ENCODE peak calls at places on chromosomes 6 and 20, in eight cellular contexts. K is GM19239; F is choroid plexus epithelial cell; S is SK-MEL-5; O is GM20000; Q is NAMALWA; U is CD8-positive, alpha-beta T cell; C is endothelial cell. B is an unnamed sample.

GRCh38 chr20:56835829-56836228 is 206.7 kb downstream of the TFAP2C start:
- DNase-seq in K (no peak), S (no peak), C (no peak), F (no peak), U (no peak), Q (no peak), O (no peak), B (no peak)

GRCh38 chr6:29965873-29966601 is 23.7 kb downstream of the HLA-A start:
- DNase-seq in S (peak), C (peak), O (peak), F (peak), Q (peak), K (no peak), U (no peak), B (peak)

GRCh38 chr6:146913842-146914562 is 290.2 kb upstream of the STXBP5 start:
- DNase-seq in O (no peak), C (peak), F (peak), U (no peak), K (no peak), Q (no peak), S (peak), B (peak)

GRCh38 chr20:34458631-34459030 is 57.6 kb upstream of the DYNLRB1 start:
- DNase-seq in K (no peak), O (no peak), Q (no peak), C (no peak), F (peak), U (no peak), S (no peak), B (no peak)

GRCh38 chr20:34536798-34537394 is 20.7 kb downstream of the DYNLRB1 start:
- DNase-seq in C (peak), U (no peak), O (no peak), F (peak), Q (peak), S (peak), K (no peak), B (peak)

GRCh38 chr20:61662946-61663460 is 402.7 kb downstream of the TAF4 start:
- DNase-seq in Q (no peak), K (no peak), O (no peak), F (no peak), C (no peak), S (peak), U (no peak), B (no peak)

GRCh38 chr6:123118811-123119210 is 122.8 kb downstream of the CLVS2 start:
- DNase-seq in C (no peak), F (no peak), Q (no peak), S (no peak), U (no peak), K (no peak), O (no peak), B (no peak)

GRCh38 chr20:1477896-1478490 is 11.3 kb upstream of the NSFL1C start:
- DNase-seq in U (no peak), O (no peak), C (no peak), S (no peak), Q (no peak), K (no peak), F (no peak), B (no peak)

GRCh38 chr6:4010682-4011081 is 68.3 kb downstream of the FAM217A start:
- DNase-seq in C (no peak), F (no peak), O (no peak), Q (no peak), S (no peak), K (no peak), U (no peak), B (no peak)

GRCh38 chr6:73088138-73088813 is 137.0 kb downstream of the KHDC1L start:
- DNase-seq in S (no peak), K (peak), Q (no peak), F (no peak), U (no peak), C (no peak), O (peak), B (no peak)

GRCh38 chr6:129032602-129033001 is 149.7 kb downstream of the LAMA2 start:
- DNase-seq in U (no peak), K (no peak), S (no peak), O (no peak), Q (no peak), C (no peak), F (no peak), B (no peak)

GRCh38 chr6:4358414-4359107 is 223.2 kb upstream of the ECI2 start:
- DNase-seq in Q (no peak), C (no peak), F (peak), O (no peak), U (no peak), S (peak), K (no peak), B (peak)

GRCh38 chr6:111113731-111114438 is 26.6 kb downstream of the SLC16A10 start:
- DNase-seq in F (peak), S (peak), O (no peak), U (no peak), C (no peak), K (no peak), Q (no peak), B (no peak)

GRCh38 chr6:39804666-39805065 is 12.5 kb downstream of the DAAM2 start:
- DNase-seq in Q (no peak), F (peak), K (no peak), O (no peak), U (no peak), S (no peak), C (no peak), B (no peak)

GRCh38 chr6:7169296-7169721 is 61.5 kb downstream of the RREB1 start:
- DNase-seq in Q (no peak), F (no peak), O (no peak), U (no peak), S (no peak), C (no peak), K (no peak), B (no peak)

GRCh38 chr20:24432057-24432456 is 37.4 kb upstream of the SYNDIG1 start:
- DNase-seq in C (peak), Q (no peak), F (no peak), K (no peak), O (no peak), S (no peak), U (no peak), B (no peak)

GRCh38 chr20:36303831-36304230 is 2.3 kb upstream of the DLGAP4 start:
- DNase-seq in O (no peak), Q (no peak), F (no peak), S (no peak), U (no peak), K (no peak), C (no peak), B (no peak)

GRCh38 chr20:23114018-23114417 is 27.9 kb upstream of the CD93 start:
- DNase-seq in C (no peak), O (no peak), U (no peak), S (no peak), F (peak), Q (no peak), K (no peak), B (peak)

GRCh38 chr6:42937548-42938427 is 8.5 kb downstream of the CNPY3 start:
- DNase-seq in C (no peak), Q (no peak), O (no peak), F (no peak), K (no peak), S (no peak), U (no peak), B (no peak)

GRCh38 chr20:37356387-37356786 is 10.4 kb downstream of the SRC start:
- DNase-seq in F (no peak), K (no peak), C (no peak), Q (no peak), U (no peak), O (no peak), S (no peak), B (peak)

GRCh38 chr20:44756011-44756688 is 10.5 kb downstream of the KCNK15 start:
- DNase-seq in F (no peak), K (no peak), S (no peak), U (no peak), C (no peak), Q (peak), O (no peak), B (no peak)

GRCh38 chr20:32007787-32008616 is 2.2 kb upstream of the CCM2L start:
- DNase-seq in C (peak), S (no peak), F (peak), K (no peak), U (no peak), Q (no peak), O (no peak), B (peak)

GRCh38 chr20:17841751-17842191 is 126.8 kb downstream of the SNX5 start:
- DNase-seq in Q (no peak), C (no peak), U (no peak), S (no peak), O (no peak), K (no peak), F (peak), B (no peak)

GRCh38 chr6:41768545-41769308 is 11.0 kb downstream of the FRS3 start:
- DNase-seq in S (no peak), C (no peak), U (no peak), F (no peak), Q (no peak), K (no peak), O (no peak), B (no peak)

GRCh38 chr20:41716436-41716835 is 98.3 kb upstream of the CHD6 start:
- DNase-seq in O (no peak), U (no peak), K (no peak), F (no peak), Q (no peak), S (no peak), C (no peak), B (no peak)

GRCh38 chr20:50506270-50506579 is 4.0 kb upstream of the PTPN1 start:
- DNase-seq in U (no peak), K (no peak), S (no peak), O (no peak), C (no peak), Q (no peak), F (no peak), B (no peak)